ENCODE peak calls at places on chromosomes 12 and 14, in four cellular contexts. V is COR-L47; J is activated CD8-positive, alpha-beta T cell treated with anti-CD3 and anti-CD28 coated beads for 36 hours; E is WERI-Rb-1. C is an unnamed sample.

GRCh38 chr12:77923882-77924281 is 93.2 kb downstream of the NAV3 start:
- DNase-seq in E (no peak), V (no peak), J (no peak), C (no peak)

GRCh38 chr14:101135796-101136742 is 232.5 kb upstream of the RTL1 start:
- DNase-seq in E (no peak), J (no peak), V (no peak), C (no peak)

GRCh38 chr12:129776977-129777667 is 126.7 kb downstream of the TMEM132D start:
- DNase-seq in J (no peak), V (no peak), E (no peak), C (no peak)

GRCh38 chr14:74670726-74671125 is 42.2 kb downstream of the AREL1 start:
- DNase-seq in E (no peak), J (no peak), V (no peak), C (no peak)

GRCh38 chr12:109718390-109718789 is 4.8 kb downstream of the FAM222A start:
- DNase-seq in J (no peak), E (no peak), V (peak; percentile 89), C (peak; percentile 90)

GRCh38 chr12:51381226-51382079 is 9.8 kb downstream of the GALNT6 start:
- DNase-seq in J (no peak), V (peak; percentile 26), E (no peak), C (no peak)

GRCh38 chr14:92490239-92490959 is 23.2 kb upstream of the RIN3 start:
- DNase-seq in V (no peak), J (no peak), E (no peak), C (no peak)

GRCh38 chr12:80509781-80510556 is 65.9 kb downstream of the PTPRQ start:
- DNase-seq in J (no peak), E (no peak), V (peak; percentile 7), C (no peak)

GRCh38 chr14:100790785-100791667 is 34.9 kb upstream of the MEG3 start:
- DNase-seq in V (no peak), E (peak; percentile 39), J (no peak), C (no peak)

GRCh38 chr12:67541625-67541991 is 106.9 kb upstream of the DYRK2 start:
- DNase-seq in E (peak; percentile 59), J (no peak), V (peak; percentile 64), C (no peak)